ENCODE peak calls at places on chromosomes 13 and 19, in eight cellular contexts. One of them, this sample, is unnamed.

GRCh38 chr19:57587529-57587928 is 3.6 kb downstream of the ZIK1 start:
- DNase-seq in heart left ventricle: no peak
- DNase-seq in uterus: no peak
- DNase-seq in ovary: no peak
- DNase-seq in breast epithelium: no peak
- DNase-seq in suprapubic skin: no peak
- DNase-seq in A549: no peak
- DNase-seq in NB4: no peak
- DNase-seq in this sample: no peak

GRCh38 chr19:29670255-29670654 is 5.0 kb downstream of the PLEKHF1 start:
- DNase-seq in NB4: no peak
- DNase-seq in breast epithelium: peak
- DNase-seq in heart left ventricle: no peak
- DNase-seq in A549: no peak
- DNase-seq in uterus: no peak
- DNase-seq in suprapubic skin: no peak
- DNase-seq in ovary: peak
- DNase-seq in this sample: no peak

GRCh38 chr19:17841810-17842662 is 5.7 kb downstream of the JAK3 start:
- DNase-seq in heart left ventricle: peak
- DNase-seq in NB4: peak
- DNase-seq in suprapubic skin: peak
- DNase-seq in A549: peak
- DNase-seq in uterus: peak
- DNase-seq in ovary: peak
- DNase-seq in breast epithelium: no peak
- DNase-seq in this sample: peak

GRCh38 chr13:111006508-111007031 is 91.7 kb upstream of the ANKRD10 start:
- DNase-seq in uterus: peak
- DNase-seq in breast epithelium: no peak
- DNase-seq in NB4: no peak
- DNase-seq in A549: no peak
- DNase-seq in ovary: peak
- DNase-seq in heart left ventricle: peak
- DNase-seq in suprapubic skin: peak
- DNase-seq in this sample: peak

GRCh38 chr13:49608932-49609331 is 19.4 kb upstream of the ARL11 start:
- DNase-seq in suprapubic skin: no peak
- DNase-seq in heart left ventricle: no peak
- DNase-seq in breast epithelium: no peak
- DNase-seq in NB4: peak
- DNase-seq in ovary: no peak
- DNase-seq in A549: no peak
- DNase-seq in uterus: no peak
- DNase-seq in this sample: no peak

GRCh38 chr13:111058796-111059506 is 56.2 kb upstream of the ARHGEF7 start:
- DNase-seq in NB4: no peak
- DNase-seq in A549: peak
- DNase-seq in breast epithelium: no peak
- DNase-seq in heart left ventricle: no peak
- DNase-seq in ovary: no peak
- DNase-seq in uterus: no peak
- DNase-seq in suprapubic skin: no peak
- DNase-seq in this sample: no peak

GRCh38 chr19:275000-275399 is 16.2 kb downstream of the PLPP2 start:
- DNase-seq in NB4: no peak
- DNase-seq in heart left ventricle: no peak
- DNase-seq in ovary: no peak
- DNase-seq in suprapubic skin: no peak
- DNase-seq in breast epithelium: no peak
- DNase-seq in A549: no peak
- DNase-seq in uterus: no peak
- DNase-seq in this sample: no peak

GRCh38 chr13:88592105-88592504 is 920.9 kb downstream of the SLITRK5 start:
- DNase-seq in uterus: no peak
- DNase-seq in NB4: no peak
- DNase-seq in A549: no peak
- DNase-seq in suprapubic skin: no peak
- DNase-seq in heart left ventricle: no peak
- DNase-seq in breast epithelium: no peak
- DNase-seq in ovary: no peak
- DNase-seq in this sample: no peak

GRCh38 chr13:28574617-28575142 is 79.8 kb upstream of the FLT1 start:
- DNase-seq in uterus: no peak
- DNase-seq in suprapubic skin: no peak
- DNase-seq in ovary: no peak
- DNase-seq in breast epithelium: no peak
- DNase-seq in A549: peak
- DNase-seq in heart left ventricle: no peak
- DNase-seq in NB4: peak
- DNase-seq in this sample: no peak

GRCh38 chr13:44243198-44243852 is 130.3 kb upstream of the SERP2 start:
- DNase-seq in NB4: peak
- DNase-seq in heart left ventricle: peak
- DNase-seq in breast epithelium: no peak
- DNase-seq in suprapubic skin: no peak
- DNase-seq in ovary: no peak
- DNase-seq in uterus: peak
- DNase-seq in A549: peak
- DNase-seq in this sample: no peak

GRCh38 chr19:54805665-54806515 is 2.5 kb downstream of the KIR2DL4 start:
- DNase-seq in A549: no peak
- DNase-seq in ovary: no peak
- DNase-seq in NB4: no peak
- DNase-seq in heart left ventricle: no peak
- DNase-seq in uterus: no peak
- DNase-seq in breast epithelium: no peak
- DNase-seq in suprapubic skin: no peak
- DNase-seq in this sample: peak
- TF ChIP-seq POLR2A in A549: no peak
- TF ChIP-seq POLR2A in ovary: no peak
- TF ChIP-seq POLR2A in NB4: no peak
- TF ChIP-seq POLR2A in heart left ventricle: no peak
- TF ChIP-seq POLR2A in uterus: no peak
- TF ChIP-seq POLR2A in breast epithelium: no peak
- TF ChIP-seq POLR2A in suprapubic skin: no peak
- TF ChIP-seq POLR2A in this sample: no peak

GRCh38 chr19:49801966-49802661 is 11.0 kb downstream of the FUZ start:
- DNase-seq in ovary: peak
- DNase-seq in uterus: peak
- DNase-seq in NB4: no peak
- DNase-seq in breast epithelium: peak
- DNase-seq in suprapubic skin: peak
- DNase-seq in heart left ventricle: peak
- DNase-seq in A549: peak
- DNase-seq in this sample: peak
- TF ChIP-seq CTCF in ovary: peak
- TF ChIP-seq CTCF in uterus: peak
- TF ChIP-seq CTCF in NB4: no peak
- TF ChIP-seq CTCF in breast epithelium: no peak
- TF ChIP-seq CTCF in suprapubic skin: no peak
- TF ChIP-seq CTCF in heart left ventricle: peak
- TF ChIP-seq CTCF in A549: no peak
- TF ChIP-seq CTCF in this sample: no peak

GRCh38 chr19:7179917-7180306 is 110.4 kb downstream of the ZNF557 start:
- DNase-seq in ovary: no peak
- DNase-seq in heart left ventricle: no peak
- DNase-seq in NB4: no peak
- DNase-seq in breast epithelium: no peak
- DNase-seq in uterus: no peak
- DNase-seq in suprapubic skin: no peak
- DNase-seq in A549: no peak
- DNase-seq in this sample: no peak

GRCh38 chr19:7177926-7178325 is 108.4 kb downstream of the ZNF557 start:
- DNase-seq in breast epithelium: no peak
- DNase-seq in NB4: no peak
- DNase-seq in heart left ventricle: no peak
- DNase-seq in suprapubic skin: no peak
- DNase-seq in ovary: no peak
- DNase-seq in uterus: peak
- DNase-seq in A549: no peak
- DNase-seq in this sample: no peak

GRCh38 chr19:7187605-7188339 is 106.4 kb downstream of the INSR start:
- DNase-seq in ovary: no peak
- DNase-seq in NB4: no peak
- DNase-seq in breast epithelium: no peak
- DNase-seq in uterus: no peak
- DNase-seq in heart left ventricle: no peak
- DNase-seq in A549: no peak
- DNase-seq in suprapubic skin: no peak
- DNase-seq in this sample: no peak

GRCh38 chr19:7176792-7177191 is 107.3 kb downstream of the ZNF557 start:
- DNase-seq in heart left ventricle: no peak
- DNase-seq in ovary: no peak
- DNase-seq in uterus: no peak
- DNase-seq in suprapubic skin: no peak
- DNase-seq in A549: no peak
- DNase-seq in breast epithelium: no peak
- DNase-seq in NB4: no peak
- DNase-seq in this sample: no peak

DNA sequence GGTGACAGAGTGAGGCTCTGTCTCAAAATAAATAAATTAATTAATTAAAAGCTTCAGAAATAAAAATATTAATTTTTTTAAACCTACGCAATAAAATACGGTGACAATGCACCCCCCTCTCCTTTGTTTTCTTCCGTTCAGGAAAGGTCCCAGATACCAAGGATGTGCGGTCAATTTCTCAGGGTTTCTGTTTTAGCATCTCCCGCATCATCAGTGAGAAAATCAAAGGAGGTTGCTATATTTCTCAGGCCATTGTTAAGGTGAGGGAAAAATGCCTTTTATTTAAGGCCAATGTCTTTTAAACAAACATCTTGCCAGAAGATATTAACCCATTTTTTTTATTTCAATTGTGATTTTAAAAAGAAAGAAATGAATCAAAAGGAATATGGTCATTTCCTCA is 111.7 kb downstream of the INSR start:
- DNase-seq in uterus: no peak
- DNase-seq in heart left ventricle: no peak
- DNase-seq in suprapubic skin: no peak
- DNase-seq in breast epithelium: no peak
- DNase-seq in ovary: no peak
- DNase-seq in NB4: no peak
- DNase-seq in A549: no peak
- DNase-seq in this sample: no peak
- H3K4me3 ChIP-seq in uterus: no peak
- H3K4me3 ChIP-seq in heart left ventricle: peak
- H3K4me3 ChIP-seq in suprapubic skin: peak
- H3K4me3 ChIP-seq in breast epithelium: no peak
- H3K4me3 ChIP-seq in ovary: no peak
- H3K4me3 ChIP-seq in NB4: no peak
- H3K4me3 ChIP-seq in A549: no peak
- H3K4me3 ChIP-seq in this sample: no peak

GRCh38 chr19:14080887-14081796 is 4.4 kb downstream of the C19orf67 start:
- DNase-seq in suprapubic skin: peak
- DNase-seq in uterus: peak
- DNase-seq in heart left ventricle: peak
- DNase-seq in ovary: peak
- DNase-seq in NB4: peak
- DNase-seq in breast epithelium: peak
- DNase-seq in A549: peak
- DNase-seq in this sample: peak
- TF ChIP-seq POLR2A in suprapubic skin: peak
- TF ChIP-seq POLR2A in uterus: peak
- TF ChIP-seq POLR2A in heart left ventricle: no peak
- TF ChIP-seq POLR2A in ovary: peak
- TF ChIP-seq POLR2A in NB4: peak
- TF ChIP-seq POLR2A in breast epithelium: peak
- TF ChIP-seq POLR2A in A549: peak
- TF ChIP-seq POLR2A in this sample: no peak

GRCh38 chr13:32674503-32674902 is 88.3 kb downstream of the PDS5B start:
- DNase-seq in ovary: no peak
- DNase-seq in heart left ventricle: no peak
- DNase-seq in A549: no peak
- DNase-seq in suprapubic skin: no peak
- DNase-seq in breast epithelium: no peak
- DNase-seq in NB4: no peak
- DNase-seq in uterus: no peak
- DNase-seq in this sample: no peak

GRCh38 chr13:32666990-32667571 is 80.8 kb downstream of the PDS5B start:
- DNase-seq in NB4: no peak
- DNase-seq in A549: no peak
- DNase-seq in breast epithelium: no peak
- DNase-seq in heart left ventricle: no peak
- DNase-seq in ovary: no peak
- DNase-seq in uterus: no peak
- DNase-seq in suprapubic skin: no peak
- DNase-seq in this sample: no peak

GRCh38 chr13:32663660-32664059 is 77.4 kb downstream of the PDS5B start:
- DNase-seq in heart left ventricle: no peak
- DNase-seq in uterus: no peak
- DNase-seq in suprapubic skin: no peak
- DNase-seq in breast epithelium: no peak
- DNase-seq in ovary: no peak
- DNase-seq in A549: no peak
- DNase-seq in NB4: no peak
- DNase-seq in this sample: no peak

DNA sequence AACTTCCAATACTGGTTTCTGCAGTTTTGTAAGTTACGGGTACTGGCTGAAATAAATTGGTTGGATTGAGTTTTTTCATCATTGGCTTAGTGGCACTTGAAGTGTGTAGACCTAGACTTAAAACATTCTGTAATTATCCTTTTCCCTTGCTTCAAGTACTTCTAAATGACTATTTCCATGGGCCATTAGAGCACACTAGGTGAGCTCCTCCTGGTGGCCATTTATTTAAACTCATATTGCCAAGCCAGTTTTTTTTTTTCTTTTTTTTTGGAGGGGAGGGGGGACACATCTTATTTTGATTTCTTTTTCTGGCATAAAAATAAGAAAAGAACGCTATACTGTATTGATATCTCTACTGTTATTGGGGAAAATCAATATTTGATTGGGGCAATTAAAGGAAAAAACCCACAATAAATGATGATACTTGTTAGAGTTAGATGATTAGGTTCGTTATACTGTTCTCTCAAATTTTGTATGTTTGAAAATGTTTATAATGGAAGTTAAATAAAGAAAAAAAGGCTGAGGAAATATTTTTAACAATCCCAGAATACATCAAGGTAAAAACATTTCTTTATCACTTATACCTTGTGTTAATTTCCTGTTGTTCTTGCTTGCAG is 82.9 kb downstream of the PDS5B start:
- DNase-seq in ovary: no peak
- DNase-seq in suprapubic skin: no peak
- DNase-seq in NB4: peak
- DNase-seq in A549: peak
- DNase-seq in breast epithelium: no peak
- DNase-seq in uterus: no peak
- DNase-seq in heart left ventricle: no peak
- DNase-seq in this sample: no peak
- TF ChIP-seq CTCF in ovary: peak
- TF ChIP-seq CTCF in suprapubic skin: no peak
- TF ChIP-seq CTCF in NB4: peak
- TF ChIP-seq CTCF in A549: peak
- TF ChIP-seq CTCF in breast epithelium: peak
- TF ChIP-seq CTCF in uterus: peak
- TF ChIP-seq CTCF in heart left ventricle: peak
- TF ChIP-seq CTCF in this sample: no peak

GRCh38 chr19:13834308-13834790 is 39.1 kb downstream of the ZSWIM4 start:
- DNase-seq in breast epithelium: no peak
- DNase-seq in suprapubic skin: no peak
- DNase-seq in A549: peak
- DNase-seq in heart left ventricle: no peak
- DNase-seq in ovary: no peak
- DNase-seq in NB4: no peak
- DNase-seq in uterus: no peak
- DNase-seq in this sample: no peak
- H3K4me3 ChIP-seq in breast epithelium: no peak
- H3K4me3 ChIP-seq in suprapubic skin: peak
- H3K4me3 ChIP-seq in A549: peak
- H3K4me3 ChIP-seq in heart left ventricle: peak
- H3K4me3 ChIP-seq in ovary: no peak
- H3K4me3 ChIP-seq in NB4: no peak
- H3K4me3 ChIP-seq in uterus: no peak
- H3K4me3 ChIP-seq in this sample: no peak

GRCh38 chr19:45444318-45445041 is 20.8 kb upstream of the ERCC1 start:
- DNase-seq in A549: peak
- DNase-seq in suprapubic skin: peak
- DNase-seq in breast epithelium: peak
- DNase-seq in ovary: peak
- DNase-seq in NB4: peak
- DNase-seq in heart left ventricle: peak
- DNase-seq in uterus: peak
- DNase-seq in this sample: peak
- TF ChIP-seq POLR2A in A549: no peak
- TF ChIP-seq POLR2A in suprapubic skin: peak
- TF ChIP-seq POLR2A in breast epithelium: peak
- TF ChIP-seq POLR2A in ovary: no peak
- TF ChIP-seq POLR2A in NB4: no peak
- TF ChIP-seq POLR2A in heart left ventricle: no peak
- TF ChIP-seq POLR2A in uterus: no peak
- TF ChIP-seq POLR2A in this sample: no peak

This sample was measured in lower leg skin.